ENCODE peak calls at places on chromosomes 3 and 15, in eight cellular contexts. One of them, this sample, is unnamed.

GRCh38 chr15:61994216-61994615 is 66.0 kb downstream of the VPS13C start:
- DNase-seq in thoracic aorta: no peak
- DNase-seq in WTC11: no peak
- DNase-seq in A172: peak
- DNase-seq in NAMALWA: no peak
- DNase-seq in fibroblast of the conjunctiva: peak
- DNase-seq in IMR-90: peak
- DNase-seq in T-helper 1 cell: no peak
- DNase-seq in this sample: no peak

GRCh38 chr3:107193114-107193513 is 184.1 kb upstream of the CCDC54 start:
- DNase-seq in WTC11: no peak
- DNase-seq in fibroblast of the conjunctiva: no peak
- DNase-seq in A172: no peak
- DNase-seq in NAMALWA: no peak
- DNase-seq in IMR-90: no peak
- DNase-seq in T-helper 1 cell: no peak
- DNase-seq in thoracic aorta: no peak
- DNase-seq in this sample: no peak

GRCh38 chr15:42364529-42364928 is 5.2 kb downstream of the CAPN3 start:
- DNase-seq in NAMALWA: no peak
- DNase-seq in T-helper 1 cell: no peak
- DNase-seq in WTC11: no peak
- DNase-seq in IMR-90: no peak
- DNase-seq in fibroblast of the conjunctiva: no peak
- DNase-seq in A172: no peak
- DNase-seq in thoracic aorta: no peak
- DNase-seq in this sample: no peak

GRCh38 chr15:90184119-90184785 is 16.9 kb upstream of the SEMA4B start:
- DNase-seq in fibroblast of the conjunctiva: no peak
- DNase-seq in WTC11: no peak
- DNase-seq in A172: peak
- DNase-seq in T-helper 1 cell: no peak
- DNase-seq in NAMALWA: peak
- DNase-seq in thoracic aorta: peak
- DNase-seq in IMR-90: no peak
- DNase-seq in this sample: no peak

GRCh38 chr3:67000006-67000405 is 1.9 kb downstream of the KBTBD8 start:
- DNase-seq in fibroblast of the conjunctiva: no peak
- DNase-seq in IMR-90: peak
- DNase-seq in NAMALWA: peak
- DNase-seq in T-helper 1 cell: no peak
- DNase-seq in WTC11: no peak
- DNase-seq in thoracic aorta: no peak
- DNase-seq in A172: peak
- DNase-seq in this sample: peak

GRCh38 chr3:126807795-126808194 is 103.8 kb downstream of the CHCHD6 start:
- DNase-seq in NAMALWA: no peak
- DNase-seq in T-helper 1 cell: no peak
- DNase-seq in A172: no peak
- DNase-seq in fibroblast of the conjunctiva: no peak
- DNase-seq in WTC11: no peak
- DNase-seq in thoracic aorta: no peak
- DNase-seq in IMR-90: peak
- DNase-seq in this sample: no peak

GRCh38 chr15:50774450-50774849 is 8.9 kb upstream of the SPPL2A start:
- DNase-seq in WTC11: no peak
- DNase-seq in IMR-90: peak
- DNase-seq in thoracic aorta: no peak
- DNase-seq in A172: no peak
- DNase-seq in T-helper 1 cell: no peak
- DNase-seq in fibroblast of the conjunctiva: no peak
- DNase-seq in NAMALWA: peak
- DNase-seq in this sample: no peak

GRCh38 chr15:99279290-99279689 is 28.0 kb downstream of the LRRC28 start:
- DNase-seq in T-helper 1 cell: no peak
- DNase-seq in IMR-90: no peak
- DNase-seq in A172: no peak
- DNase-seq in NAMALWA: no peak
- DNase-seq in WTC11: no peak
- DNase-seq in thoracic aorta: no peak
- DNase-seq in fibroblast of the conjunctiva: no peak
- DNase-seq in this sample: no peak

GRCh38 chr3:35088943-35089342 is 550.4 kb upstream of the ARPP21 start:
- DNase-seq in A172: no peak
- DNase-seq in WTC11: no peak
- DNase-seq in T-helper 1 cell: no peak
- DNase-seq in NAMALWA: no peak
- DNase-seq in thoracic aorta: no peak
- DNase-seq in fibroblast of the conjunctiva: no peak
- DNase-seq in IMR-90: no peak
- DNase-seq in this sample: no peak

GRCh38 chr3:171028025-171028778 is 1.7 kb upstream of the SLC2A2 start:
- DNase-seq in WTC11: peak
- DNase-seq in fibroblast of the conjunctiva: no peak
- DNase-seq in thoracic aorta: no peak
- DNase-seq in A172: peak
- DNase-seq in NAMALWA: no peak
- DNase-seq in IMR-90: peak
- DNase-seq in T-helper 1 cell: no peak
- DNase-seq in this sample: no peak

GRCh38 chr3:42852443-42852842 is 23.2 kb downstream of the CYP8B1 start:
- DNase-seq in thoracic aorta: no peak
- DNase-seq in A172: no peak
- DNase-seq in IMR-90: no peak
- DNase-seq in NAMALWA: no peak
- DNase-seq in WTC11: no peak
- DNase-seq in T-helper 1 cell: no peak
- DNase-seq in fibroblast of the conjunctiva: no peak
- DNase-seq in this sample: no peak

GRCh38 chr15:66839511-66840112 is 137.6 kb downstream of the SMAD6 start:
- DNase-seq in IMR-90: peak
- DNase-seq in WTC11: no peak
- DNase-seq in T-helper 1 cell: no peak
- DNase-seq in NAMALWA: no peak
- DNase-seq in A172: no peak
- DNase-seq in fibroblast of the conjunctiva: no peak
- DNase-seq in thoracic aorta: no peak
- DNase-seq in this sample: no peak

GRCh38 chr3:42653303-42653559 is 266 bp upstream of the ZBTB47 start:
- DNase-seq in WTC11: no peak
- DNase-seq in T-helper 1 cell: no peak
- DNase-seq in IMR-90: no peak
- DNase-seq in fibroblast of the conjunctiva: no peak
- DNase-seq in A172: peak
- DNase-seq in NAMALWA: no peak
- DNase-seq in thoracic aorta: no peak
- DNase-seq in this sample: no peak

GRCh38 chr15:70559223-70559823 is 204.0 kb downstream of the UACA start:
- DNase-seq in NAMALWA: no peak
- DNase-seq in WTC11: no peak
- DNase-seq in T-helper 1 cell: peak
- DNase-seq in IMR-90: peak
- DNase-seq in A172: no peak
- DNase-seq in fibroblast of the conjunctiva: no peak
- DNase-seq in thoracic aorta: no peak
- DNase-seq in this sample: peak

GRCh38 chr3:153130312-153130977 is 31.6 kb upstream of the RAP2B start:
- DNase-seq in A172: peak
- DNase-seq in thoracic aorta: no peak
- DNase-seq in NAMALWA: no peak
- DNase-seq in IMR-90: peak
- DNase-seq in WTC11: no peak
- DNase-seq in fibroblast of the conjunctiva: peak
- DNase-seq in T-helper 1 cell: no peak
- DNase-seq in this sample: no peak

GRCh38 chr3:146589899-146590508 is 15.1 kb downstream of the PLSCR5 start:
- DNase-seq in thoracic aorta: no peak
- DNase-seq in T-helper 1 cell: no peak
- DNase-seq in IMR-90: peak
- DNase-seq in WTC11: no peak
- DNase-seq in NAMALWA: peak
- DNase-seq in A172: peak
- DNase-seq in fibroblast of the conjunctiva: peak
- DNase-seq in this sample: peak

GRCh38 chr3:194340757-194341400 is 10.2 kb downstream of the CPN2 start:
- DNase-seq in A172: no peak
- DNase-seq in IMR-90: no peak
- DNase-seq in WTC11: peak
- DNase-seq in T-helper 1 cell: no peak
- DNase-seq in fibroblast of the conjunctiva: no peak
- DNase-seq in thoracic aorta: no peak
- DNase-seq in NAMALWA: no peak
- DNase-seq in this sample: no peak

GRCh38 chr3:13111173-13111873 is 38.1 kb upstream of the IQSEC1 start:
- DNase-seq in thoracic aorta: no peak
- DNase-seq in WTC11: no peak
- DNase-seq in A172: peak
- DNase-seq in T-helper 1 cell: no peak
- DNase-seq in IMR-90: no peak
- DNase-seq in fibroblast of the conjunctiva: no peak
- DNase-seq in NAMALWA: peak
- DNase-seq in this sample: no peak

GRCh38 chr3:27985369-27986035 is 255.9 kb upstream of the CMC1 start:
- DNase-seq in IMR-90: no peak
- DNase-seq in NAMALWA: no peak
- DNase-seq in T-helper 1 cell: no peak
- DNase-seq in WTC11: no peak
- DNase-seq in A172: no peak
- DNase-seq in thoracic aorta: no peak
- DNase-seq in fibroblast of the conjunctiva: no peak
- DNase-seq in this sample: no peak

GRCh38 chr15:80242132-80242769 is 9.8 kb downstream of the CTXND1 start:
- DNase-seq in WTC11: peak
- DNase-seq in fibroblast of the conjunctiva: no peak
- DNase-seq in A172: peak
- DNase-seq in NAMALWA: peak
- DNase-seq in T-helper 1 cell: no peak
- DNase-seq in thoracic aorta: no peak
- DNase-seq in IMR-90: peak
- DNase-seq in this sample: peak

GRCh38 chr3:195175076-195175475 is 95.9 kb downstream of the XXYLT1 start:
- DNase-seq in NAMALWA: no peak
- DNase-seq in IMR-90: no peak
- DNase-seq in thoracic aorta: no peak
- DNase-seq in T-helper 1 cell: no peak
- DNase-seq in WTC11: no peak
- DNase-seq in A172: no peak
- DNase-seq in fibroblast of the conjunctiva: no peak
- DNase-seq in this sample: no peak

GRCh38 chr15:25136119-25136518 is 181.3 kb downstream of the SNRPN start:
- DNase-seq in IMR-90: peak
- DNase-seq in fibroblast of the conjunctiva: no peak
- DNase-seq in NAMALWA: peak
- DNase-seq in T-helper 1 cell: no peak
- DNase-seq in A172: no peak
- DNase-seq in WTC11: no peak
- DNase-seq in thoracic aorta: no peak
- DNase-seq in this sample: no peak

GRCh38 chr15:29110733-29111132 is 158.9 kb downstream of the NSMCE3 start:
- DNase-seq in WTC11: no peak
- DNase-seq in IMR-90: no peak
- DNase-seq in A172: no peak
- DNase-seq in fibroblast of the conjunctiva: no peak
- DNase-seq in NAMALWA: no peak
- DNase-seq in thoracic aorta: no peak
- DNase-seq in T-helper 1 cell: no peak
- DNase-seq in this sample: no peak

GRCh38 chr15:88487176-88487795 is 19.8 kb downstream of the MRPS11 start:
- DNase-seq in NAMALWA: no peak
- DNase-seq in IMR-90: no peak
- DNase-seq in A172: no peak
- DNase-seq in T-helper 1 cell: no peak
- DNase-seq in WTC11: no peak
- DNase-seq in thoracic aorta: no peak
- DNase-seq in fibroblast of the conjunctiva: no peak
- DNase-seq in this sample: no peak

GRCh38 chr15:39598958-39599845 is 18.3 kb downstream of the THBS1 start:
- DNase-seq in IMR-90: peak
- DNase-seq in thoracic aorta: no peak
- DNase-seq in fibroblast of the conjunctiva: no peak
- DNase-seq in WTC11: no peak
- DNase-seq in A172: no peak
- DNase-seq in NAMALWA: no peak
- DNase-seq in T-helper 1 cell: no peak
- DNase-seq in this sample: no peak

GRCh38 chr15:66496951-66497501 is 536 bp downstream of the SNAPC5 start:
- DNase-seq in WTC11: no peak
- DNase-seq in NAMALWA: peak
- DNase-seq in thoracic aorta: no peak
- DNase-seq in IMR-90: no peak
- DNase-seq in A172: no peak
- DNase-seq in fibroblast of the conjunctiva: no peak
- DNase-seq in T-helper 1 cell: no peak
- DNase-seq in this sample: peak

GRCh38 chr3:137100326-137100725 is 142.5 kb downstream of the IL20RB start:
- DNase-seq in A172: no peak
- DNase-seq in T-helper 1 cell: no peak
- DNase-seq in NAMALWA: no peak
- DNase-seq in fibroblast of the conjunctiva: no peak
- DNase-seq in thoracic aorta: no peak
- DNase-seq in IMR-90: no peak
- DNase-seq in WTC11: no peak
- DNase-seq in this sample: no peak

GRCh38 chr3:125641901-125642300 is 46.6 kb upstream of the OSBPL11 start:
- DNase-seq in T-helper 1 cell: no peak
- DNase-seq in thoracic aorta: no peak
- DNase-seq in A172: no peak
- DNase-seq in WTC11: no peak
- DNase-seq in fibroblast of the conjunctiva: no peak
- DNase-seq in IMR-90: no peak
- DNase-seq in NAMALWA: no peak
- DNase-seq in this sample: no peak